ENCODE peak calls at places on chromosomes 3 and 15, in six cellular contexts. M is testis; Z is lower lobe of right lung; O is hepatocyte; Y is psoas muscle; B is effector memory CD4-positive, alpha-beta T cell. C is an unnamed sample. For H3K36me3, the result is how much of the 10 kb centered on the place peaks cover.

GRCh38 chr3:188154758-188155574 is 1.0 kb downstream of the LPP start:
- DNase-seq in Z (no peak), O (no peak), B (no peak), Y (no peak), M (no peak), C (no peak)

GRCh38 chr15:45091581-45091980 is 22.4 kb downstream of the DUOX2 start:
- DNase-seq in B (no peak), O (no peak), Y (no peak), Z (no peak), M (no peak), C (no peak)

GRCh38 chr3:184156522-184156955 is 1.4 kb downstream of the DVL3 start:
- DNase-seq in B (no peak), O (peak), Y (peak), M (peak), Z (no peak), C (no peak)

GRCh38 chr3:67389176-67389575 is 265.2 kb downstream of the SUCLG2 start:
- DNase-seq in O (no peak), B (no peak), Y (no peak), M (no peak), Z (no peak), C (no peak)

GRCh38 chr15:87369269-87369668 is 887.3 kb downstream of the NTRK3 start:
- DNase-seq in O (no peak), Y (no peak), B (no peak), Z (no peak), M (no peak), C (no peak)

GRCh38 chr3:133472889-133473288 is 73.0 kb downstream of the BFSP2 start:
- DNase-seq in Z (no peak), Y (no peak), B (no peak), O (no peak), M (no peak), C (no peak)

GRCh38 chr15:59400103-59400813 is 27.6 kb upstream of the MYO1E start:
- DNase-seq in M (no peak), Y (no peak), O (no peak), Z (no peak), B (no peak), C (no peak)

GRCh38 chr3:113329757-113330156 is 111.5 kb downstream of the CFAP44 start:
- DNase-seq in M (no peak), Y (no peak), B (no peak), O (no peak), Z (no peak), C (no peak)

GRCh38 chr15:67006089-67007065 is 59.0 kb upstream of the SMAD3 start:
- DNase-seq in O (no peak), M (no peak), Y (no peak), B (no peak), Z (no peak), C (no peak)

GRCh38 chr3:196321162-196321561 is 3.1 kb upstream of the DYNLT2B start:
- DNase-seq in Z (peak), Y (no peak), M (no peak), B (no peak), O (no peak), C (no peak)

GRCh38 chr3:94184781-94185180 is 121.9 kb downstream of the NSUN3 start:
- DNase-seq in M (no peak), B (no peak), Z (no peak), Y (no peak), O (no peak), C (no peak)

GRCh38 chr3:123385072-123385471 is 63.8 kb downstream of the ADCY5 start:
- DNase-seq in B (no peak), O (no peak), Z (no peak), Y (no peak), M (peak), C (no peak)

GRCh38 chr15:63596666-63597032 is 538 bp upstream of the FBXL22 start:
- DNase-seq in B (no peak), Y (no peak), Z (no peak), M (no peak), O (peak), C (no peak)

GRCh38 chr3:109731639-109732473 is 394.5 kb upstream of the DPPA4 start:
- DNase-seq in O (peak), Z (no peak), Y (no peak), B (peak), M (peak), C (peak)

GRCh38 chr15:25850154-25851111 is 12.7 kb downstream of the ATP10A start:
- DNase-seq in Z (peak), B (peak), Y (peak), O (peak), M (peak), C (peak)

GRCh38 chr3:174397848-174398247 is 461.3 kb upstream of the NAALADL2 start:
- DNase-seq in O (no peak), Y (no peak), Z (no peak), B (no peak), M (no peak), C (no peak)

GRCh38 chr3:32404714-32405113 is 13.1 kb downstream of the CMTM7 start:
- DNase-seq in Z (no peak), M (no peak), Y (no peak), O (no peak), B (no peak), C (no peak)

GRCh38 chr3:34067442-34068130 is 269.2 kb downstream of the PDCD6IP start:
- DNase-seq in Z (no peak), O (no peak), Y (no peak), M (no peak), B (no peak), C (no peak)

GRCh38 chr3:113560845-113561623 is 28.7 kb downstream of the SIDT1 start:
- DNase-seq in Z (no peak), M (no peak), O (no peak), Y (no peak), B (no peak), C (peak)

GRCh38 chr3:11084098-11084497 is 70.2 kb upstream of the HRH1 start:
- DNase-seq in M (no peak), Y (no peak), Z (no peak), B (no peak), O (no peak), C (no peak)

GRCh38 chr3:156964562-156964961 is 138.4 kb downstream of the LEKR1 start:
- DNase-seq in Y (no peak), M (no peak), B (no peak), O (no peak), Z (no peak), C (no peak)

GRCh38 chr3:115321396-115321795 is 174.3 kb upstream of the ZBTB20 start:
- DNase-seq in M (no peak), Z (no peak), O (no peak), B (no peak), Y (no peak), C (no peak)

GRCh38 chr3:101261506-101261905 is 58.9 kb downstream of the IMPG2 start:
- DNase-seq in Y (no peak), B (no peak), O (no peak), M (no peak), Z (no peak), C (no peak)

GRCh38 chr15:80265021-80265420 is 13.0 kb upstream of the CTXND1 start:
- DNase-seq in Y (no peak), O (no peak), M (no peak), Z (no peak), B (no peak), C (no peak)

GRCh38 chr3:146550743-146551510 is 6.5 kb upstream of the PLSCR1 start:
- DNase-seq in Z (no peak), O (peak), B (no peak), Y (no peak), M (no peak), C (no peak)

GRCh38 chr15:65245096-65245849 is 34.0 kb upstream of the CILP start:
- DNase-seq in Y (peak), Z (no peak), B (no peak), O (peak), M (peak), C (no peak)

GRCh38 chr15:80138962-80139361 is 13.8 kb upstream of the FAH start:
- DNase-seq in Y (no peak), B (no peak), O (no peak), Z (no peak), M (no peak), C (no peak)

GRCh38 chr3:184016820-184017671 is 638 bp downstream of the ABCC5 start:
- DNase-seq in Y (peak), M (peak), O (peak), B (peak), Z (peak), C (no peak)

GRCh38 chr3:180804871-180805430 is 107.5 kb upstream of the FXR1 start:
- DNase-seq in M (peak), Y (no peak), B (no peak), O (peak), Z (no peak), C (no peak)

GRCh38 chr3:156865732-156866131 is 39.6 kb downstream of the LEKR1 start:
- DNase-seq in Y (no peak), M (no peak), O (no peak), B (no peak), Z (no peak), C (no peak)

GRCh38 chr3:113035387-113035982 is 44.7 kb downstream of the GTPBP8 start:
- DNase-seq in B (peak), M (peak), O (peak), Y (no peak), Z (no peak), C (peak)

GRCh38 chr3:147915057-147915456 is 505.9 kb downstream of the ZIC1 start:
- DNase-seq in M (no peak), O (no peak), Y (no peak), B (no peak), Z (no peak), C (no peak)

GRCh38 chr15:101221858-101222257 is 30.0 kb downstream of the CHSY1 start:
- DNase-seq in Y (no peak), B (no peak), Z (no peak), M (no peak), O (no peak), C (no peak)

GRCh38 chr3:46123646-46124045 is 84.5 kb downstream of the CCR1 start:
- DNase-seq in O (no peak), Y (no peak), B (no peak), M (no peak), Z (no peak), C (no peak)

GRCh38 chr3:46130631-46131310 is 77.3 kb downstream of the CCR1 start:
- DNase-seq in Z (no peak), M (no peak), B (no peak), Y (no peak), O (no peak), C (no peak)

GRCh38 chr3:46129588-46130272 is 78.4 kb downstream of the CCR1 start:
- DNase-seq in Z (no peak), Y (no peak), B (no peak), M (no peak), O (no peak), C (no peak)

GRCh38 chr3:46124216-46125143 is 83.6 kb downstream of the CCR1 start:
- DNase-seq in B (no peak), Z (no peak), M (no peak), O (no peak), Y (no peak), C (no peak)

GRCh38 chr3:46127503-46127902 is 80.6 kb downstream of the CCR1 start:
- DNase-seq in O (peak), B (no peak), M (no peak), Z (no peak), Y (no peak), C (no peak)
- H3K27ac ChIP-seq in O (peak), B (no peak), M (no peak), Z (peak), Y (peak), C (no peak)

GRCh38 chr3:127606086-127606805 is 8.0 kb downstream of the MCM2 start:
- DNase-seq in M (no peak), B (no peak), O (no peak), Y (peak), Z (no peak), C (no peak)
- H3K36me3 ChIP-seq in M (under half), B (under half), O (under half), Y (under half), Z (under half), C (under half)

GRCh38 chr3:55558316-55558715 is 71.2 kb upstream of the WNT5A start:
- DNase-seq in Z (no peak), M (no peak), Y (no peak), O (no peak), B (no peak), C (no peak)
- H3K27ac ChIP-seq in Z (no peak), M (no peak), Y (no peak), O (no peak), B (no peak), C (no peak)

GRCh38 chr15:29699791-29700190 is 122.5 kb downstream of the TJP1 start:
- DNase-seq in Z (no peak), O (no peak), B (no peak), Y (no peak), M (no peak), C (no peak)

GRCh38 chr15:29701151-29701550 is 121.1 kb downstream of the TJP1 start:
- DNase-seq in Z (no peak), B (no peak), O (no peak), M (no peak), Y (no peak), C (no peak)

GRCh38 chr15:29698030-29698701 is 124.1 kb downstream of the TJP1 start:
- DNase-seq in B (no peak), Y (no peak), Z (no peak), M (no peak), O (peak), C (no peak)

GRCh38 chr15:29696950-29697738 is 125.1 kb downstream of the TJP1 start:
- DNase-seq in B (no peak), Y (no peak), O (no peak), M (no peak), Z (no peak), C (no peak)

DNA sequence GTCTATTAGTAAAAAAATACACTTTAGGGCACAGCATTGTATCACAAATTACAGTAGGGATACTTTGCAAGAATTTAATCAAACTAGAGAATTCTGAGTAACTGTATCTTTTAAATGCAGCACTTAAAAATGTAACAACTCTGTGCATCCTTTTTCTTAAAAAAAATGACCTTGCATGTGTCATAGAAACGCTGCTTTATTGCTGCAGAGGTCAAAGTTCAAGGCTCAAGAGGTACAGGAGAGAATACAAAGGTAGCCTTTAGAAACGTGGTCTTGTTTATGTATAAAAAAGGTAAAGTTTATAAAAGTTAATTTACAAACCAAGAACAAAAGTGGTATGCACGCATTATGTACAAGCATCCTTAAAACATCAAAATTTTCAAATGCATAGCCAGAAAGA is 122.0 kb downstream of the TJP1 start:
- DNase-seq in Z (no peak), M (no peak), B (no peak), Y (no peak), O (no peak), C (no peak)
- H3K36me3 ChIP-seq in Z (half or more), M (under half), B (under half), Y (half or more), O (under half), C (under half)

GRCh38 chr3:72155391-72156064 is 370.6 kb upstream of the PROK2 start:
- DNase-seq in Y (peak), Z (no peak), O (peak), M (peak), B (no peak), C (no peak)
- H3K27ac ChIP-seq in Y (no peak), Z (no peak), O (peak), M (peak), B (no peak), C (no peak)

DNA sequence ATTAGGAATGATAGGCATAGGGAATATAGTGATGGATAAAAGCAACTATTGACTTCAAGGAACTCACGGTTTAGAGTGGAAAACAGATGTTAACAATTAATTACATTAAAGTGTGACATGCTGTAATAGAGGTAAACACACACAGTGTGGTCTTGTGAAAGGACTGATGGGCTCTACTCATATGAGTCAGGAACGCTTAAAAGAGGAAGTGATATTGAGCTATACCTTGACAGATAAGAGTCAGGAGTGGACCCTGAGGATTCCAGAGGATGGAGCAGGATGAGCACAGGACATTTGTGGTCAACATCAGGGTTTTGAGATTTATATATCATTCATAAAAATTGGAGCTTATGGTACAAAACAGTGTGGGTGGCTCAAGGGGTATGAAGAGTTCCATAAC is 11.0 kb downstream of the EXOG start:
- DNase-seq in M (no peak), Y (no peak), Z (no peak), O (no peak), B (no peak), C (no peak)
- H3K36me3 ChIP-seq in M (under half), Y (half or more), Z (half or more), O (under half), B (under half), C (under half)

DNA sequence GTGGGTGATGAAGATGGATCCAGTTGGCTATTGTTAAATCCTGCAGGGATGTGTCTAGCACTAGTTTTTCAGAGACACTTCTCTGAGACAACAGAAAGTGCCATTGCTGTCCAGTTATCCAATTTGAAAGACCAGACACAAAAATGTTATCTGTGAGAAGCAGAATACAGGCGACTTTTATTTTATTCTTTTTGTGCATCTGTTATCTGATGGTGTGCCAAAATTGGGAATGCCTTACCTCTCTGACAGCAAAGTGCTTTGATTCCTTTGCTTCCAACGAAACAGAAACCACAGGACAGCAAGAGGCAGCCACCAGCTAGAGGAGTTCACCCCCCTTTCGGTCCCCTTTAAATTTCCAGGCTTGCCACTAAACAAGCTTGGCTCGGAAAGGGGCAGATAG is 17.7 kb upstream of the PRR20G start:
- DNase-seq in B (no peak), O (no peak), M (no peak), Y (no peak), Z (no peak), C (no peak)
- H3K27ac ChIP-seq in B (no peak), O (no peak), M (no peak), Y (no peak), Z (no peak), C (no peak)

DNA sequence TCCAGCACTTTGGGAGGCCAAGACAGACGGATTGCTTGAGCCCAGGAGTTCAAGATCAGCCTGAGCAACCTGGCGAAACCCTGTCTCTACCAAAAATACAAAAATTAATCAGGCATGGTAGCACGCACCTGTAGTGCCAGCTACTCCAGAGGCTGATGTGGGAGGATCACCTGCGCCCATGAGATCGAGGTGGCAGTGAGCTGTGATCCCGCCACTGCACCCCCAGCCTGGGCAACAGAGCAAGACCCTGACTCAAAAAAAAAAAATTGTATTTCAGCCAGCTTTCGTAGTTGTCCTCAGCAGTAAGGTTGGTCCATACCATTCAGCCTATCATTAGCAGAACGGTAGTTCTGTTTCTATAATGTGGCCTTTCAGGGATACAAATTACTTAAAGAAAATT is 66.6 kb upstream of the FURIN start:
- DNase-seq in Y (no peak), M (no peak), B (no peak), Z (no peak), O (no peak), C (no peak)
- H3K36me3 ChIP-seq in Y (under half), M (under half), B (under half), Z (under half), O (under half), C (under half)

C was measured in naive thymus-derived CD4-positive, alpha-beta T cell.